ENCODE peak calls at places on chromosomes 5 and 9, in eight cellular contexts. Y, E, T, C, M, G, B and O are unnamed samples.

GRCh38 chr9:4798281-4798680 is 5.5 kb downstream of the RCL1 start:
- DNase-seq in Y (no peak), E (no peak), T (no peak), C (no peak), M (no peak), G (no peak), B (no peak), O (no peak)

GRCh38 chr9:114207034-114207815 is 51.9 kb downstream of the COL27A1 start:
- DNase-seq in Y (no peak), E (no peak), T (peak; percentile 93), C (no peak), M (peak; percentile 59), G (peak; percentile 51), B (peak; percentile 32), O (no peak)

GRCh38 chr9:77847626-77848025 is 184.0 kb downstream of the GNAQ start:
- DNase-seq in Y (no peak), E (no peak), T (no peak), C (no peak), M (no peak), G (no peak), B (no peak), O (no peak)

GRCh38 chr5:38622723-38623129 is 66.3 kb upstream of the LIFR start:
- DNase-seq in Y (no peak), E (no peak), T (no peak), C (no peak), M (no peak), G (no peak), B (no peak), O (no peak)

GRCh38 chr5:170747851-170748250 is 35.7 kb upstream of the GABRP start:
- DNase-seq in Y (no peak), E (no peak), T (no peak), C (no peak), M (peak; percentile 40), G (no peak), B (peak; percentile 26), O (peak; percentile 57)

GRCh38 chr5:91076138-91076537 is 307.0 kb downstream of the ARRDC3 start:
- DNase-seq in Y (no peak), E (no peak), T (no peak), C (no peak), M (no peak), G (peak; percentile 6), B (no peak), O (no peak)

GRCh38 chr9:127121628-127122175 is 733 bp downstream of the ANGPTL2 start:
- DNase-seq in Y (peak; percentile 40), E (no peak), T (peak; percentile 61), C (peak; percentile 18), M (peak; percentile 45), G (peak; percentile 35), B (no peak), O (peak; percentile 6)

GRCh38 chr9:125484632-125485282 is 222.3 kb downstream of the MAPKAP1 start:
- DNase-seq in Y (no peak), E (peak; percentile 84), T (no peak), C (no peak), M (no peak), G (peak; percentile 87), B (peak; percentile 35), O (no peak)

GRCh38 chr5:23507278-23507685 is at the start of gene PRDM9:
- DNase-seq in Y (no peak), E (no peak), T (peak; percentile 87), C (peak; percentile 59), M (no peak), G (no peak), B (no peak), O (no peak)

GRCh38 chr9:22203371-22204138 is 194.4 kb upstream of the CDKN2B start:
- DNase-seq in Y (peak; percentile 28), E (no peak), T (no peak), C (no peak), M (no peak), G (peak; percentile 54), B (no peak), O (no peak)

GRCh38 chr9:95268681-95269080 is 48.8 kb downstream of the FANCC start:
- DNase-seq in Y (peak; percentile 75), E (no peak), T (no peak), C (peak; percentile 73), M (no peak), G (peak; percentile 41), B (peak; percentile 22), O (no peak)

GRCh38 chr9:69931340-69931739 is 110.7 kb downstream of the CFAP95 start:
- DNase-seq in Y (peak; percentile 15), E (no peak), T (no peak), C (no peak), M (no peak), G (no peak), B (no peak), O (peak; percentile 22)
- TF ChIP-seq CTCF in Y (peak; percentile 38), E (peak; percentile 49), T (no peak), C (no peak), M (no peak), G (peak; percentile 43), B (peak; percentile 43), O (peak; percentile 50)

DNA sequence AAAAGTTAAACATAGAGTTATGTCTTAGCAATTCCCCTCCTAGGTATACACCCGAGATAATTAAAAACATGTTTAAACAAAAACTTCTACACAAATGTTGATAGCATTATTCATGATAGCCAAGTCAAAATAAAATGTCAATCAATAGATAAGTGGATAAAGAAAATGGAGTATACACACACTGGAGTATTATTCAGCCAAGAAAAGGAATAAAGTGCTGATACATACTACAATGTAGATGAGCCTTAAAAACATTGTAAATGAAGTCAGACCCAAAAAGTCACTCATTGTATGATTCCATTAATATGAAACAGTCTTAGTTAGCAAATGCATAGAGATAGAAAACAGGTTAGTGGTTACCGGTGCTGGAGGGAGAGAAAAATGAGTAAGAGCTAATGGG is 34.3 kb upstream of the SHB start:
- DNase-seq in Y (no peak), E (no peak), T (no peak), C (no peak), M (no peak), G (no peak), B (no peak), O (no peak)
- TF ChIP-seq CTCF in Y (no peak), E (no peak), T (no peak), C (no peak), M (no peak), G (no peak), B (no peak), O (no peak)

DNA sequence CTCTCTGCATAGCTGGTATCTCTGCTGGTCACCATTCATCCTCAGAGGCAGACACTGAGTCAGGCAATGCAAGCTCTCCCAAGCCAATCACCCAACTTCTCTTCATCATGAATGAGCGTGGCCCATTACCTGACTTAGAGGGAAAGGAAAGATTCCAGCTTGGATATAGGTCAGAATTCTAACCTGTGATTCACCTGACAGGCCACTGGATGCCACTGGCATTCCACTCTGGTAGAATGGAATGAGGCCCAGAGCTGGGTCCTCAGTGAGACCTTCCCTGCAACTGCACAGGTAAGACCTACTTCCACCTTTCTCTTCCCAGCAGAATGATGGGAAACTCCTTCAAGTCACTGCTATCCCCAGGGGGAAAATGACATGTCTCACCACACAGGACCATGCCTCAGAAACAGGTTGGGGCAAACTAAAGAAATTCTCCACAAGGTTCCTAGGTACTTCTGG is 62.1 kb downstream of the SUSD1 start:
- DNase-seq in Y (peak; percentile 61), E (no peak), T (no peak), C (peak; percentile 46), M (no peak), G (no peak), B (peak; percentile 64), O (no peak)
- TF ChIP-seq CTCF in Y (peak; percentile 51), E (peak; percentile 26), T (peak; percentile 6), C (no peak), M (no peak), G (peak; percentile 44), B (peak; percentile 57), O (peak; percentile 64)

GRCh38 chr5:92548351-92548750 is 1032.7 kb downstream of the NR2F1-AS1 start:
- DNase-seq in Y (no peak), E (no peak), T (no peak), C (no peak), M (no peak), G (peak; percentile 88), B (peak; percentile 75), O (no peak)

GRCh38 chr5:92553326-92553725 is 1027.7 kb downstream of the NR2F1-AS1 start:
- DNase-seq in Y (no peak), E (no peak), T (no peak), C (no peak), M (no peak), G (no peak), B (no peak), O (no peak)

GRCh38 chr5:92554447-92555085 is 1026.5 kb downstream of the NR2F1-AS1 start:
- DNase-seq in Y (no peak), E (no peak), T (no peak), C (no peak), M (no peak), G (no peak), B (no peak), O (no peak)

GRCh38 chr5:92556747-92557146 is 1024.3 kb downstream of the NR2F1-AS1 start:
- DNase-seq in Y (no peak), E (no peak), T (no peak), C (no peak), M (no peak), G (no peak), B (no peak), O (no peak)

GRCh38 chr5:92552206-92553160 is 1028.5 kb downstream of the NR2F1-AS1 start:
- DNase-seq in Y (peak; percentile 35), E (peak; percentile 94), T (no peak), C (no peak), M (no peak), G (peak; percentile 99), B (peak; percentile 96), O (no peak)
- TF ChIP-seq CTCF in Y (no peak), E (no peak), T (no peak), C (no peak), M (no peak), G (no peak), B (no peak), O (no peak)

GRCh38 chr5:132221781-132222648 is 5.6 kb downstream of the P4HA2 start:
- DNase-seq in Y (peak; percentile 65), E (peak; percentile 73), T (peak; percentile 67), C (no peak), M (no peak), G (peak; percentile 87), B (no peak), O (no peak)
- TF ChIP-seq CTCF in Y (peak; percentile 19), E (peak; percentile 28), T (no peak), C (no peak), M (no peak), G (peak; percentile 30), B (peak; percentile 22), O (no peak)